ENCODE peak calls at places on chromosomes 12 and 14, in four cellular contexts. One of them, this sample, is unnamed.

GRCh38 chr12:32907898-32908476 is 11.4 kb upstream of the PKP2 start:
- DNase-seq in nephron progenitor cell: no peak
- DNase-seq in activated CD4-positive, alpha-beta T cell treated with anti-CD3 and anti-CD28 coated beads for 4 hours: no peak
- DNase-seq in ELR: no peak
- DNase-seq in this sample: no peak

GRCh38 chr14:66315548-66315947 is 170.6 kb upstream of the CCDC196 start:
- DNase-seq in nephron progenitor cell: no peak
- DNase-seq in activated CD4-positive, alpha-beta T cell treated with anti-CD3 and anti-CD28 coated beads for 4 hours: no peak
- DNase-seq in ELR: no peak
- DNase-seq in this sample: no peak

GRCh38 chr14:22415633-22415959 is 173.4 kb downstream of the DAD1 start:
- DNase-seq in nephron progenitor cell: no peak
- DNase-seq in activated CD4-positive, alpha-beta T cell treated with anti-CD3 and anti-CD28 coated beads for 4 hours: no peak
- DNase-seq in ELR: no peak
- DNase-seq in this sample: no peak

GRCh38 chr14:61630399-61630798 is 64.9 kb upstream of the HIF1A start:
- DNase-seq in nephron progenitor cell: no peak
- DNase-seq in activated CD4-positive, alpha-beta T cell treated with anti-CD3 and anti-CD28 coated beads for 4 hours: no peak
- DNase-seq in ELR: no peak
- DNase-seq in this sample: no peak

GRCh38 chr14:90796319-90796718 is 19.9 kb downstream of the TTC7B start:
- DNase-seq in nephron progenitor cell: no peak
- DNase-seq in activated CD4-positive, alpha-beta T cell treated with anti-CD3 and anti-CD28 coated beads for 4 hours: no peak
- DNase-seq in ELR: no peak
- DNase-seq in this sample: no peak

GRCh38 chr14:52272375-52272774 is 4.9 kb downstream of the PTGDR start:
- DNase-seq in nephron progenitor cell: no peak
- DNase-seq in activated CD4-positive, alpha-beta T cell treated with anti-CD3 and anti-CD28 coated beads for 4 hours: no peak
- DNase-seq in ELR: peak
- DNase-seq in this sample: peak

GRCh38 chr12:63942464-63943241 is 98.2 kb downstream of the SRGAP1 start:
- DNase-seq in nephron progenitor cell: no peak
- DNase-seq in activated CD4-positive, alpha-beta T cell treated with anti-CD3 and anti-CD28 coated beads for 4 hours: no peak
- DNase-seq in ELR: no peak
- DNase-seq in this sample: no peak

GRCh38 chr14:72463291-72463866 is 430.5 kb downstream of the DPF3 start:
- DNase-seq in nephron progenitor cell: no peak
- DNase-seq in activated CD4-positive, alpha-beta T cell treated with anti-CD3 and anti-CD28 coated beads for 4 hours: no peak
- DNase-seq in ELR: peak
- DNase-seq in this sample: no peak

GRCh38 chr14:70652871-70653270 is 11.2 kb downstream of the TTC9 start:
- DNase-seq in nephron progenitor cell: no peak
- DNase-seq in activated CD4-positive, alpha-beta T cell treated with anti-CD3 and anti-CD28 coated beads for 4 hours: no peak
- DNase-seq in ELR: peak
- DNase-seq in this sample: peak

GRCh38 chr12:71439613-71440392 is at the start of gene LGR5:
- DNase-seq in nephron progenitor cell: peak
- DNase-seq in activated CD4-positive, alpha-beta T cell treated with anti-CD3 and anti-CD28 coated beads for 4 hours: no peak
- DNase-seq in ELR: peak
- DNase-seq in this sample: peak

GRCh38 chr14:53495846-53496343 is 342.8 kb upstream of the DDHD1 start:
- DNase-seq in nephron progenitor cell: no peak
- DNase-seq in activated CD4-positive, alpha-beta T cell treated with anti-CD3 and anti-CD28 coated beads for 4 hours: no peak
- DNase-seq in ELR: no peak
- DNase-seq in this sample: no peak

GRCh38 chr14:90496379-90496778 is 99.5 kb downstream of the CALM1 start:
- DNase-seq in nephron progenitor cell: no peak
- DNase-seq in activated CD4-positive, alpha-beta T cell treated with anti-CD3 and anti-CD28 coated beads for 4 hours: no peak
- DNase-seq in ELR: no peak
- DNase-seq in this sample: no peak

GRCh38 chr12:2333516-2333915 is 280.7 kb downstream of the CACNA1C start:
- DNase-seq in nephron progenitor cell: no peak
- DNase-seq in activated CD4-positive, alpha-beta T cell treated with anti-CD3 and anti-CD28 coated beads for 4 hours: no peak
- DNase-seq in ELR: no peak
- DNase-seq in this sample: no peak

GRCh38 chr14:29798776-29799175 is 128.9 kb downstream of the PRKD1 start:
- DNase-seq in nephron progenitor cell: no peak
- DNase-seq in activated CD4-positive, alpha-beta T cell treated with anti-CD3 and anti-CD28 coated beads for 4 hours: no peak
- DNase-seq in ELR: no peak
- DNase-seq in this sample: no peak

GRCh38 chr12:120474092-120474960 is 4.8 kb upstream of the SRSF9 start:
- DNase-seq in nephron progenitor cell: no peak
- DNase-seq in activated CD4-positive, alpha-beta T cell treated with anti-CD3 and anti-CD28 coated beads for 4 hours: no peak
- DNase-seq in ELR: peak
- DNase-seq in this sample: peak

GRCh38 chr14:92783813-92784431 is 10.2 kb upstream of the GOLGA5 start:
- DNase-seq in nephron progenitor cell: no peak
- DNase-seq in activated CD4-positive, alpha-beta T cell treated with anti-CD3 and anti-CD28 coated beads for 4 hours: peak
- DNase-seq in ELR: peak
- DNase-seq in this sample: peak

GRCh38 chr12:2582631-2583616 is 211.8 kb upstream of the FKBP4 start:
- DNase-seq in nephron progenitor cell: peak
- DNase-seq in activated CD4-positive, alpha-beta T cell treated with anti-CD3 and anti-CD28 coated beads for 4 hours: peak
- DNase-seq in ELR: peak
- DNase-seq in this sample: peak

GRCh38 chr14:50719911-50720759 is 52.0 kb upstream of the SAV1 start:
- DNase-seq in nephron progenitor cell: no peak
- DNase-seq in activated CD4-positive, alpha-beta T cell treated with anti-CD3 and anti-CD28 coated beads for 4 hours: no peak
- DNase-seq in ELR: no peak
- DNase-seq in this sample: peak

GRCh38 chr12:11969437-11970154 is 101.1 kb upstream of the BCL2L14 start:
- DNase-seq in nephron progenitor cell: no peak
- DNase-seq in activated CD4-positive, alpha-beta T cell treated with anti-CD3 and anti-CD28 coated beads for 4 hours: no peak
- DNase-seq in ELR: no peak
- DNase-seq in this sample: no peak

GRCh38 chr12:57800965-57801364 is 17.6 kb downstream of the AVIL start:
- DNase-seq in nephron progenitor cell: no peak
- DNase-seq in activated CD4-positive, alpha-beta T cell treated with anti-CD3 and anti-CD28 coated beads for 4 hours: no peak
- DNase-seq in ELR: no peak
- DNase-seq in this sample: no peak

GRCh38 chr12:6238875-6239274 is 38.7 kb downstream of the CD9 start:
- DNase-seq in nephron progenitor cell: no peak
- DNase-seq in activated CD4-positive, alpha-beta T cell treated with anti-CD3 and anti-CD28 coated beads for 4 hours: no peak
- DNase-seq in ELR: no peak
- DNase-seq in this sample: no peak